ENCODE peak calls at places on chromosomes 1 and 21, in four cellular contexts. D, X, Q and U are unnamed samples.
A peak's percentile ranks its signal among the peaks of the same experiment; 100 is the strongest.

GRCh38 chr1:17259233-17259873 is 10.5 kb downstream of the PADI3 start:
- DNase-seq in D (no peak), X (peak; percentile 44), Q (no peak), U (no peak)

GRCh38 chr1:208069317-208069716 is 158.4 kb upstream of the CD34 start:
- DNase-seq in D (no peak), X (no peak), Q (no peak), U (no peak)

GRCh38 chr21:41366522-41367151 is 4.8 kb downstream of the MX2 start:
- DNase-seq in D (peak; percentile 94), X (peak; percentile 45), Q (peak; percentile 78), U (no peak)

GRCh38 chr21:18869105-18869504 is 465.5 kb upstream of the TMPRSS15 start:
- DNase-seq in D (no peak), X (no peak), Q (no peak), U (no peak)

GRCh38 chr1:223870617-223871574 is 25.1 kb upstream of the TP53BP2 start:
- DNase-seq in D (no peak), X (peak; percentile 90), Q (no peak), U (no peak)

GRCh38 chr1:38820860-38821259 is 38.7 kb downstream of the RRAGC start:
- DNase-seq in D (no peak), X (no peak), Q (no peak), U (no peak)

GRCh38 chr1:31154632-31155215 is 85.0 kb downstream of the NKAIN1 start:
- DNase-seq in D (peak; percentile 87), X (peak; percentile 93), Q (no peak), U (peak; percentile 46)

GRCh38 chr1:97047412-97047793 is 325.8 kb downstream of the PTBP2 start:
- DNase-seq in D (no peak), X (no peak), Q (no peak), U (no peak)

GRCh38 chr1:216904457-216904856 is 181.2 kb upstream of the ESRRG start:
- DNase-seq in D (no peak), X (no peak), Q (no peak), U (no peak)

GRCh38 chr1:110477041-110477440 is 26.1 kb downstream of the PROK1 start:
- DNase-seq in D (peak; percentile 13), X (peak; percentile 37), Q (no peak), U (no peak)

GRCh38 chr1:237938553-237938952 is 47.8 kb upstream of the ZP4 start:
- DNase-seq in D (no peak), X (peak; percentile 39), Q (no peak), U (peak; percentile 23)

GRCh38 chr21:38965910-38966504 is 160.3 kb downstream of the ETS2 start:
- DNase-seq in D (peak; percentile 94), X (peak; percentile 79), Q (no peak), U (peak; percentile 62)

GRCh38 chr1:215888159-215888558 is 321.1 kb downstream of the KCTD3 start:
- DNase-seq in D (no peak), X (no peak), Q (no peak), U (no peak)

GRCh38 chr1:56472860-56473259 is 106.5 kb downstream of the PLPP3 start:
- DNase-seq in D (no peak), X (no peak), Q (peak; percentile 54), U (no peak)

GRCh38 chr1:155117610-155118009 is 10.1 kb upstream of the EFNA1 start:
- DNase-seq in D (no peak), X (no peak), Q (no peak), U (no peak)

GRCh38 chr1:31875636-31876236 is 59.9 kb upstream of the SPOCD1 start:
- DNase-seq in D (peak; percentile 74), X (no peak), Q (no peak), U (no peak)

GRCh38 chr1:117740461-117740860 is 134.6 kb downstream of the TENT5C start:
- DNase-seq in D (no peak), X (no peak), Q (no peak), U (no peak)

GRCh38 chr1:25729774-25730173 is 70.2 kb upstream of the SELENON start:
- DNase-seq in D (no peak), X (no peak), Q (no peak), U (no peak)

GRCh38 chr1:174713796-174714195 is 266.0 kb downstream of the GPR52 start:
- DNase-seq in D (peak; percentile 68), X (no peak), Q (no peak), U (no peak)

GRCh38 chr1:54995013-54995760 is 3.5 kb upstream of the BSND start:
- DNase-seq in D (no peak), X (no peak), Q (no peak), U (no peak)

GRCh38 chr1:160739098-160739511 is at the start of gene SLAMF7:
- DNase-seq in D (no peak), X (peak; percentile 10), Q (peak; percentile 81), U (no peak)

GRCh38 chr1:96519851-96520281 is 201.7 kb upstream of the PTBP2 start:
- DNase-seq in D (no peak), X (no peak), Q (no peak), U (no peak)

GRCh38 chr21:37088196-37088595 is 15.1 kb downstream of the TTC3 start:
- DNase-seq in D (no peak), X (no peak), Q (no peak), U (no peak)

GRCh38 chr1:1562556-1563195 is 12.0 kb downstream of the SSU72 start:
- DNase-seq in D (no peak), X (no peak), Q (no peak), U (no peak)

GRCh38 chr1:103371234-103371633 is 154.3 kb upstream of the RNPC3 start:
- DNase-seq in D (no peak), X (no peak), Q (no peak), U (no peak)

GRCh38 chr1:96234299-96234698 is 487.3 kb upstream of the PTBP2 start:
- DNase-seq in D (peak; percentile 2), X (no peak), Q (no peak), U (no peak)

DNA sequence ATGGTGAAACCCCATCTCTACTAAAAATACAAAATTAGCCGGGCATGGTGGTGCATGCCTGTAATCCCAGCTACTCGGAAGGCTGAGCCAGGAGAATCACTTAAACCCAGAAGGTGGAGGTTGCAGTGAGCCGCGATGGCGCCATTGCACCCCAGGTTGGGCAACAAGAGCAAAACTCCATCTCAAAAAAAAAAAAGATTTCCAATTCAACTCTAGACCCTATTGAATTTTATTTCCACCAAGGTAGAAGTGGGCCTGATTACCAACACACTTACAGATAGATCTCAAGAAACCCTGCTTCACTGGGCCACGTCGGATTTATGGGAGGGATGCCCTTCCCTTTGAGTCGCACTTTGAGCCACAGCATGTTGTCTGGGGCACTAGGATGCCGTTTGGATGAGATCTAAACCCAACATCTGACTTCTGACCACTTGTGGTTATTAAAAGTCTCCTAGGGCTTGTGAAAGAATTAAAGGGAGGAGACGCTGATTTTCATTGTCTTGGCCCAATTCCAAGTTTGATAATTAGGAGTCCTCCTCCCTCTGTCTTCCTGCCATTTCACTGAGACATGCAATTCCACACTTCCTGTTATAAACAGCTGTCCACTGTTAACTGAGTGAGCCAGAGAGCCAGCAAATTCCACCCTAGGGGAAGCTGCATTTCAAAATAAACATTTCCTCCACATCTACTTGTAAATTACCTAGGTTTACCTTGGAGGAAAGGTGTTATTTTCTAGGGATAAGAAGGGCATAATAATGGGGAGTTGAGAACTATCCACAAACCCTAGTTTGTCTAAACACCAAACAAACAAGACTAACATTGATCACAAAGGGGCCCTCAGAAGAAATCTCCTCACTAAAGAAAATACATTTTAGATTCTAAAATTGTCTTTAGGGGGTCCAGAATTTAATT is 5.2 kb upstream of the RERE start:
- DNase-seq in D (peak; percentile 59), X (peak; percentile 69), Q (no peak), U (no peak)
- TF ChIP-seq JUND in D (no peak), X (peak; percentile 8), Q (no peak), U (no peak)

GRCh38 chr1:120178799-120179419 is 2.6 kb upstream of the SEC22B start:
- DNase-seq in D (no peak), X (peak; percentile 2), Q (no peak), U (no peak)
- TF ChIP-seq RFX5 in D (no peak), X (no peak), Q (no peak), U (no peak)

DNA sequence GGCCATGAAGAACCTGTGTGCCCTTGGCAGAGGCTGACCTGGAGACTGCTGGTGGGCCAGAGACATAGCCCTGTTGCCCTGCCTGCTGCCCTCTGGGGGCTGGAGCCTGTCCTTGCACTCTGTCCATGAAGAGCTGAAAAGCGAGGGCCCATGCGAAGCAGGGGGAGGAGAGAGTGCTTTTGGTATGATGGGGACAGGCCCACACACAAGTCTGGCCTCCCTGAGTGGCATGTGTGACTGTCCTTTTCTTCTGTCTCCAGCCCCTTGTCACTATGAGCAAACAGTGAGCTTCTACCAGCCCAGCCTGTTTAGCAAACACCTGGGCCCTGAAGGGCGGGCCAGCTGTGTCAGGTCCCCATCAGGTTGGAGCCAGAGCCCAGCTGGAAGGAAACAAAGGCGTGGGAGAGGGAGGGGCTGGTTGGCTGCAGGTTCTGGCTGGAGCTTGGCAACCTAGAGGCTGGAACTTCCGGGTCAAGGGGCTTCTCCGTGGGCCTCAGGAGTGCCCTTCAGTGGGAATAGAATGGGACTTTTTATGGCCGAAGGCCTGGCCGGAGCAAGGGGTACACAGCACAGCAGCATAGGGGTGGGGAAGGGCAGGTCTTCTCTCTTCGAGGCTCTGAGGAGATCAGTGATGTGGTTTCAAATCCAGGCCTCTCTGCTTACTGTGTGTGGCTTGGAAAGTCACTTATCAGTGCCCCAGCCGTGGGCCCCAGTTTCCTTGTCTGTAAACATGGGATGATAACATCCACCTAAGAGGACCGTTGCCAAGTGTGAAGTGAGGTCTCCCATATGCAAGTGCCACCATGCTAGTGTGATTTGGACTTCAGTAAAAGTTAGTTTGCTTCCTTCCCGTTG is 14.3 kb downstream of the QSOX1 start:
- DNase-seq in D (peak; percentile 43), X (peak; percentile 70), Q (no peak), U (no peak)
- TF ChIP-seq BRCA1 in D (no peak), X (no peak), Q (no peak), U (no peak)

DNA sequence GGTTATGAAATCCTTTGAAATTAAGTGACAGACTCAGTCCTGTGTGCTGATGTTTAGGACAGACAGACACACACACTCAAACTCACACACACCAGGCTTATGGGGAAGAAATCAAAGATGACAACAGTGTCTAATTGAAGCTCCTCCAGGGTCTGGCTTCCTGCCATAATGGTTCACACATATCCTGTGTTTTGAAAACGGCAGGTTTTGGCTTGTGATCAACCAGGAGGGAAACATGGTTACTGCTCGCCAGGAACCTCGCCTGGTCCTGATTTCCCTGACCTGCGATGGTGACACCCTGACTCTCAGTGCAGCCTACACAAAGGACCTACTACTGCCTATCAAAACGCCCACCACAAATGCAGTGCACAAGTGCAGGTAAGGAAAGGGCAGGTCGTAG is 4.6 kb downstream of the MTARC1 start:
- DNase-seq in D (no peak), X (no peak), Q (no peak), U (no peak)
- TF ChIP-seq JUND in D (no peak), X (no peak), Q (no peak), U (no peak)

GRCh38 chr1:112263464-112263863 is 132.6 kb upstream of the CTTNBP2NL start:
- DNase-seq in D (no peak), X (no peak), Q (no peak), U (no peak)
- TF ChIP-seq RFX5 in D (no peak), X (no peak), Q (no peak), U (no peak)